ENCODE peak calls at places on chromosome 6, in seven cellular contexts. I is small intestine; T is CD8-positive, alpha-beta memory T cell; E is suprapubic skin; P is CD4-positive, alpha-beta memory T cell; F is neuronal stem cell; A is left ventricle myocardium inferior. W is an unnamed sample.

GRCh38 chr6:29887819-29888581 is 54.3 kb upstream of the HLA-A start:
- DNase-seq in P (peak; percentile 90), F (peak; percentile 9), T (peak; percentile 94), A (peak; percentile 80), I (peak; percentile 88), E (peak; percentile 90), W (peak; percentile 89)

GRCh38 chr6:70673601-70674000 is 5.9 kb downstream of the SMAP1 start:
- DNase-seq in I (no peak), F (no peak), E (no peak), A (no peak), P (no peak), T (no peak), W (no peak)

GRCh38 chr6:2103644-2104523 is 141.5 kb downstream of the GMDS start:
- DNase-seq in A (no peak), I (peak; percentile 59), P (peak; percentile 29), T (no peak), E (no peak), F (no peak), W (peak; percentile 48)

GRCh38 chr6:142846459-142846831 is 98.5 kb downstream of the HIVEP2 start:
- DNase-seq in T (no peak), I (no peak), A (no peak), P (no peak), E (no peak), F (no peak), W (no peak)

GRCh38 chr6:130282234-130282995 is 59.7 kb upstream of the SAMD3 start:
- DNase-seq in E (no peak), I (peak; percentile 7), T (no peak), F (no peak), P (peak; percentile 48), A (no peak), W (peak; percentile 19)

GRCh38 chr6:169858293-169858934 is 107.0 kb downstream of the ERMARD start:
- DNase-seq in T (no peak), I (no peak), E (no peak), A (no peak), F (no peak), P (no peak), W (no peak)

GRCh38 chr6:168370310-168370991 is 50.9 kb upstream of the DACT2 start:
- DNase-seq in P (peak; percentile 43), T (no peak), E (peak; percentile 80), F (peak; percentile 52), A (peak; percentile 77), I (peak; percentile 63), W (peak; percentile 86)

GRCh38 chr6:134543128-134543527 is 225.2 kb upstream of the SGK1 start:
- DNase-seq in A (no peak), E (no peak), F (no peak), P (no peak), I (no peak), T (no peak), W (no peak)

GRCh38 chr6:20875369-20875963 is 341.2 kb downstream of the CDKAL1 start:
- DNase-seq in I (no peak), E (no peak), T (no peak), F (no peak), A (no peak), P (no peak), W (peak; percentile 45)

GRCh38 chr6:142886431-142887170 is 58.4 kb downstream of the HIVEP2 start:
- DNase-seq in P (peak; percentile 68), I (peak; percentile 72), A (no peak), E (no peak), T (no peak), F (no peak), W (peak; percentile 41)

GRCh38 chr6:2828629-2829028 is 13.0 kb downstream of the SERPINB1 start:
- DNase-seq in F (no peak), I (no peak), T (no peak), E (no peak), P (no peak), A (no peak), W (no peak)

GRCh38 chr6:135458051-135458450 is 39.5 kb downstream of the AHI1 start:
- DNase-seq in F (no peak), E (peak; percentile 69), T (no peak), A (no peak), I (no peak), P (no peak), W (no peak)

GRCh38 chr6:72132425-72132824 is 246.1 kb downstream of the RIMS1 start:
- DNase-seq in A (no peak), E (no peak), T (no peak), P (no peak), I (no peak), F (no peak), W (no peak)

GRCh38 chr6:104182811-104183210 is 676.9 kb downstream of the HACE1 start:
- DNase-seq in F (no peak), I (no peak), P (no peak), A (no peak), E (no peak), T (no peak), W (peak; percentile 9)

GRCh38 chr6:56101141-56101553 is 146.2 kb downstream of the COL21A1 start:
- DNase-seq in P (no peak), F (no peak), E (no peak), I (no peak), A (no peak), T (no peak), W (peak; percentile 7)

GRCh38 chr6:157530126-157530525 is 149.1 kb downstream of the ZDHHC14 start:
- DNase-seq in T (no peak), P (no peak), A (no peak), I (no peak), E (no peak), F (no peak), W (no peak)

GRCh38 chr6:157530724-157531168 is 149.8 kb downstream of the ZDHHC14 start:
- DNase-seq in E (no peak), A (no peak), I (no peak), F (no peak), P (no peak), T (no peak), W (no peak)

GRCh38 chr6:157531169-157531985 is 150.4 kb downstream of the ZDHHC14 start:
- DNase-seq in I (peak; percentile 94), T (no peak), E (no peak), P (no peak), A (no peak), F (no peak), W (peak; percentile 84)

GRCh38 chr6:157528931-157529653 is 148.1 kb downstream of the ZDHHC14 start:
- DNase-seq in E (peak; percentile 75), T (no peak), F (no peak), P (no peak), I (no peak), A (no peak), W (peak; percentile 33)

GRCh38 chr6:157529654-157530039 is 148.7 kb downstream of the ZDHHC14 start:
- DNase-seq in F (no peak), I (no peak), A (no peak), E (no peak), P (no peak), T (no peak), W (no peak)
- H3K4me1 ChIP-seq in F (peaks cover 23% of the 10 kb centered on the region), I (no peaks in the 10 kb centered on the region), A (peaks cover 19% of the 10 kb centered on the region), E (peaks cover 26% of the 10 kb centered on the region), P (peaks cover 2% of the 10 kb centered on the region), T (peaks cover 18% of the 10 kb centered on the region), W (peaks cover 40% of the 10 kb centered on the region)

GRCh38 chr6:24821860-24822444 is 23.2 kb upstream of the ARMH2 start:
- DNase-seq in T (no peak), F (no peak), E (no peak), A (no peak), P (no peak), I (no peak), W (no peak)

GRCh38 chr6:24825130-24825630 is 26.5 kb upstream of the ARMH2 start:
- DNase-seq in I (no peak), A (no peak), P (no peak), T (no peak), E (no peak), F (no peak), W (no peak)

GRCh38 chr6:24824142-24824755 is 25.5 kb upstream of the ARMH2 start:
- DNase-seq in I (no peak), A (no peak), T (no peak), P (no peak), E (no peak), F (no peak), W (no peak)

GRCh38 chr6:24827162-24827561 is 28.4 kb upstream of the ARMH2 start:
- DNase-seq in A (no peak), I (no peak), E (no peak), P (no peak), F (no peak), T (no peak), W (no peak)

DNA sequence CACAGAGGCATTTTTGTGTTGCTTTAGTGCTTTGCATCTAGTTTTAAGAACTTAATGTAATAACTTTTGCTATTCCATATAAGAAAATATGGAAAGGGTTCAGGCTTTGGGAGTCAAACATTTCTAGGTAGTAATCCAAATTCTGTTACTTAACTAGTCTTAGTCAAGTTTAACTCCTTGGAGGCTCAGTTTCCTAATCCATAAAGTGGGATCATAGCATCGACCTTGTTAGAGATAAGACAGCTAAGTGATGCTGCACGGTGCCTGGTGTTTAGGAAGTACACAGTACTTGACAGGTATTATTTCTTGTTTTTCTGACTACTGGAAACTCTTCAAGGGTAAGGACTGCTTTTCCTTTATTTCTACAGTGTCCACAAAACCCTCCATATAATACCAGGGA is 24.5 kb upstream of the ARMH2 start:
- DNase-seq in E (no peak), A (no peak), T (no peak), P (no peak), I (no peak), F (no peak), W (no peak)
- H3K4me3 ChIP-seq in E (no peak overlapping the region), A (no peak overlapping the region), T (no peak overlapping the region), P (no peak overlapping the region), I (no peak overlapping the region), F (no peak overlapping the region), W (no peak overlapping the region)

GRCh38 chr6:13413906-13414555 is 73.4 kb downstream of the GFOD1 start:
- DNase-seq in P (no peak), A (peak; percentile 59), F (no peak), I (no peak), E (no peak), T (no peak), W (no peak)

GRCh38 chr6:13412639-13413465 is 74.5 kb downstream of the GFOD1 start:
- DNase-seq in A (no peak), I (peak; percentile 56), T (no peak), F (no peak), P (no peak), E (no peak), W (no peak)

GRCh38 chr6:13413466-13413862 is 73.9 kb downstream of the GFOD1 start:
- DNase-seq in T (no peak), F (no peak), P (no peak), A (no peak), E (no peak), I (no peak), W (no peak)

GRCh38 chr6:13417431-13417830 is 70.0 kb downstream of the GFOD1 start:
- DNase-seq in P (no peak), E (no peak), T (no peak), A (no peak), I (no peak), F (no peak), W (no peak)

DNA sequence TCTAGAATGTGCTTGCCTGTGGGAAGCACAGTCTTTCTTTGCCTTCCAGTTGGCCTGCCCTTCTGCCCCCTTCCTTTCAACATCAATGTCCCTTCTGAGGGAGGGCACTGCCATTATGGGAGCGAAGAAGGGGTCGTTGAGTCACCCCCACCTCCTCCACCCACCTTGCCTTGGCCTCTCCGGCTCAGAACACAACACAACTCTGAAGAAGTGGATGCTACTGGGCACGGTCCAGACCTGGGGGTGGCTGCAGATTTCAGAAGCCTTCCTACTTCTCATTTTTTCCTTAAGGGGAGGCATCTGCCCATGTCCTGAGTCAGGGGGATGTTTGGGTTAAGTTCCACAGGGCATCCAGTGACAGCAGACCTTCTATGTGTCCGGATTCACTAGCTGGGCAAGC is 72.1 kb downstream of the GFOD1 start:
- DNase-seq in A (no peak), F (no peak), E (no peak), T (no peak), I (no peak), P (no peak), W (no peak)
- H3K4me1 ChIP-seq in A (peaks cover 92% of the 10 kb centered on the region), F (peaks cover 15% of the 10 kb centered on the region), E (peaks cover 20% of the 10 kb centered on the region), T (no peaks in the 10 kb centered on the region), I (no peaks in the 10 kb centered on the region), P (no peaks in the 10 kb centered on the region), W (peaks cover 9% of the 10 kb centered on the region)

GRCh38 chr6:158988477-158988876 is 11.5 kb downstream of the RSPH3 start:
- DNase-seq in I (no peak), P (no peak), F (no peak), T (no peak), A (no peak), E (no peak), W (no peak)
- H3K4me3 ChIP-seq in I (no peak overlapping the region), P (no peak overlapping the region), F (no peak overlapping the region), T (no peak overlapping the region), A (no peak overlapping the region), E (no peak overlapping the region), W (no peak overlapping the region)

W was measured in hepatocyte.